ENCODE peak calls at places on chromosomes 13 and 19, in four cellular contexts. D, C, G and A are unnamed samples.

GRCh38 chr13:113183450-113184129 is 24.9 kb downstream of the PCID2 start:
- DNase-seq in C (no peak), G (peak), D (no peak), A (no peak)

GRCh38 chr19:51702103-51702753 is 9.1 kb downstream of the SPACA6 start:
- DNase-seq in C (peak), G (peak), D (peak), A (peak)

GRCh38 chr13:85543144-85543543 is 256.1 kb downstream of the SLITRK6 start:
- DNase-seq in G (no peak), C (no peak), D (no peak), A (peak)

GRCh38 chr13:60509601-60510386 is 112.8 kb downstream of the TDRD3 start:
- DNase-seq in G (peak), D (no peak), C (no peak), A (peak)

GRCh38 chr19:19474950-19475781 is 40.2 kb downstream of the TSSK6 start:
- DNase-seq in G (no peak), D (no peak), C (no peak), A (no peak)

GRCh38 chr13:47178090-47178950 is 281.5 kb upstream of the HTR2A start:
- DNase-seq in D (no peak), G (no peak), C (no peak), A (no peak)

GRCh38 chr13:44011036-44011435 is 131.3 kb downstream of the LACC1 start:
- DNase-seq in G (no peak), C (no peak), D (no peak), A (no peak)

GRCh38 chr19:7188682-7189629 is 105.3 kb downstream of the INSR start:
- DNase-seq in G (no peak), D (no peak), C (no peak), A (peak)

GRCh38 chr13:26459276-26460131 is 98.0 kb upstream of the WASF3 start:
- DNase-seq in D (peak), C (no peak), G (no peak), A (no peak)

GRCh38 chr19:47446534-47447469 is 24.9 kb downstream of the SLC8A2 start:
- DNase-seq in C (no peak), G (no peak), D (peak), A (peak)

GRCh38 chr13:27104606-27105005 is 67.0 kb downstream of the USP12 start:
- DNase-seq in D (no peak), C (no peak), G (no peak), A (no peak)

GRCh38 chr13:94710081-94710809 is 2.1 kb downstream of the SOX21 start:
- DNase-seq in G (peak), D (no peak), C (no peak), A (no peak)

GRCh38 chr19:6223461-6224307 is 56.1 kb downstream of the MLLT1 start:
- DNase-seq in D (peak), C (peak), G (no peak), A (no peak)

GRCh38 chr13:45195421-45195820 is 5.4 kb downstream of the KCTD4 start:
- DNase-seq in C (no peak), G (no peak), D (no peak), A (no peak)

GRCh38 chr13:24742294-24742693 is 21.7 kb upstream of the RNF17 start:
- DNase-seq in D (no peak), C (no peak), G (peak), A (peak)

GRCh38 chr13:80083516-80084085 is 257.3 kb downstream of the SPRY2 start:
- DNase-seq in G (peak), C (no peak), D (no peak), A (peak)

GRCh38 chr13:100694722-100695644 is 20.4 kb upstream of the TMTC4 start:
- DNase-seq in C (peak), D (no peak), G (peak), A (peak)

GRCh38 chr13:24232474-24232873 is 72.0 kb downstream of the SPATA13 start:
- DNase-seq in C (no peak), D (no peak), G (no peak), A (no peak)

GRCh38 chr13:28273919-28274318 is 135.6 kb downstream of the PAN3 start:
- DNase-seq in G (no peak), D (no peak), C (no peak), A (peak)

GRCh38 chr13:40064723-40065122 is 409.3 kb downstream of the COG6 start:
- DNase-seq in C (no peak), D (no peak), G (peak), A (peak)

GRCh38 chr13:89375839-89376238 is 1704.7 kb downstream of the SLITRK5 start:
- DNase-seq in D (no peak), G (peak), C (no peak), A (peak)

GRCh38 chr13:20547479-20547908 is 19.5 kb upstream of the IFT88 start:
- DNase-seq in D (no peak), G (no peak), C (peak), A (no peak)

GRCh38 chr19:21133633-21134032 is 8.2 kb upstream of the ZNF431 start:
- DNase-seq in G (no peak), D (no peak), C (no peak), A (no peak)

GRCh38 chr19:18915639-18916038 is 3.5 kb downstream of the COPE start:
- DNase-seq in G (peak), C (peak), D (no peak), A (peak)

GRCh38 chr13:105915451-105915850 is 620.0 kb downstream of the EFNB2 start:
- DNase-seq in G (no peak), C (no peak), D (no peak), A (no peak)

DNA sequence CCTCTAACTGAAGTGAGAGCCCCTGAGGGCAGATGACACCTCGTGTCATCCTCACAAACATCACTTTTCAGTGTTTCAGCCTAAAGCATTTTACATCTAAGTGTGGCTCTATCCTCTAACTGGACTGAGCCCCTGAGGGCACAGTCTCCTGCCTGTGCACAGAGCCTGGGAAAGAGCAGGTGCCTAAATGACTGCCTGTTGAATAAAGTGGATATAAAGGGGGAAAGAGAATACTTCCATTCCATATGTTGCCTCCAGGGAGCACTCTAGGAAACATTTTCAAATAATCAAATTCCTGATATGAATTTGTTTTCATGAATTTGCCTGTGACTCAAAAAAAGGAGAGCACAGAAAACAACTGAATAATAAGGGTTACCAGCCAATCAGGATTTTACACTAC is 32.2 kb downstream of the CNMD start:
- DNase-seq in D (no peak), G (no peak), C (no peak), A (no peak)
- TF ChIP-seq CTCF in D (no peak), G (no peak), C (no peak), A (no peak)

GRCh38 chr19:56765107-56765506 is 75.4 kb downstream of the PEG3 start:
- DNase-seq in D (peak), C (peak), G (no peak), A (no peak)
- H3K4me3 ChIP-seq in D (peak), C (peak), G (no peak), A (peak)

GRCh38 chr19:4278460-4278901 is 585 bp upstream of the SHD start:
- DNase-seq in D (no peak), G (no peak), C (no peak), A (no peak)

GRCh38 chr19:4278010-4278409 is 1.1 kb upstream of the SHD start:
- DNase-seq in C (no peak), D (no peak), G (no peak), A (no peak)

GRCh38 chr19:4279530-4280422 is 710 bp downstream of the SHD start:
- DNase-seq in G (no peak), C (no peak), D (no peak), A (no peak)

GRCh38 chr19:4278926-4279529 is at the start of gene SHD:
- DNase-seq in C (no peak), G (no peak), D (no peak), A (no peak)

DNA sequence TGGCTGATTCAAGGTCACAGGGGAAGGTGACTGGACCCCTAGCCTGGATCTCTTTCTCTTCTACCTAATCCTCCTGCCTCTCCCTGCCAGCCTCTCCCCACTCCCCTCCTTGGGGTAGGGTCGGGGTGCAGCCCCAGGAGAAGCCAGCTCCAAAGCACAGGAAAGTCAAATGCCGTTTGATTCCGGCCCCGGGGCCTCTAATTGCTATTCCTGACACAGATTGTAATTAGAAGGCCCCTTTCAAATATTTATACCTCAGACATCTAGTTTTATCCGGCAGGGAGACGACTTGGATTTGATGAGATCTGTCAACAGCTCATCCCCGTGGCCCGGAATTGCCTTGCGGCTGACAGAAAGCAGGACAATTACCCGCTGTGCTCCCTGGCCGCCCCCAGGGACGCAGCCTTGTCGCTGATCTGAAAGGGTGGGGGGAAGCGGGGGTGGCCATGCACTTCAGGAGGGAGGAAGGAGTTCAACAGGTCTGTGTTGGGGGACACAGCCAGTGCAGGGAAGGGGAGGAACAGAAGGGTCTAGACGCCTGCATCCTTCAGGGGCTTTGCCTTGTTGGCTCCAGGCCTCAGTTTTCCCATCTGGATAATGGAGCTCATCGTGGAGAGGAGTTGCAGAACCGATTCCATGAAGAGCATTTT is 1.9 kb upstream of the SHD start:
- DNase-seq in G (no peak), D (no peak), C (no peak), A (no peak)
- TF ChIP-seq CTCF in G (no peak), D (no peak), C (no peak), A (no peak)

GRCh38 chr19:30228726-30229523 is 143.3 kb upstream of the ZNF536 start:
- DNase-seq in D (no peak), C (no peak), G (no peak), A (peak)

GRCh38 chr19:30227071-30227621 is 145.0 kb upstream of the ZNF536 start:
- DNase-seq in G (no peak), D (no peak), C (no peak), A (peak)

GRCh38 chr19:30226464-30227070 is 145.6 kb upstream of the ZNF536 start:
- DNase-seq in C (peak), G (no peak), D (no peak), A (no peak)

GRCh38 chr19:30228113-30228725 is 144.0 kb upstream of the ZNF536 start:
- DNase-seq in G (no peak), C (no peak), D (no peak), A (no peak)

GRCh38 chr19:30227661-30228112 is 144.5 kb upstream of the ZNF536 start:
- DNase-seq in G (peak), C (peak), D (peak), A (peak)
- H3K4me3 ChIP-seq in G (peak), C (peak), D (peak), A (peak)